ENCODE peak calls at places on chromosomes 7 and 10, in six cellular contexts. C is coronary artery; B is gastrocnemius medialis; A is CD4-positive, alpha-beta T cell; E is AG09319; O is MCF 10A. Y is an unnamed sample.
A peak's percentile ranks its signal among the peaks of the same experiment; 100 is the strongest.

GRCh38 chr10:71049994-71050393 is 161.6 kb upstream of the PCBD1 start:
- DNase-seq in O (no peak), B (no peak), C (no peak), A (no peak), E (no peak), Y (no peak)

GRCh38 chr7:155428171-155428834 is 29.6 kb upstream of the EN2 start:
- DNase-seq in B (no peak), E (no peak), O (no peak), C (no peak), A (no peak), Y (no peak)

GRCh38 chr7:114740095-114740494 is 181.8 kb upstream of the MDFIC start:
- DNase-seq in A (no peak), C (no peak), B (no peak), O (no peak), E (no peak), Y (no peak)

GRCh38 chr10:106956216-106956915 is 208.1 kb downstream of the SORCS1 start:
- DNase-seq in O (no peak), A (no peak), B (no peak), C (no peak), E (no peak), Y (no peak)

GRCh38 chr7:55624813-55625212 is 52.5 kb upstream of the VOPP1 start:
- DNase-seq in B (no peak), A (no peak), E (no peak), O (no peak), C (no peak), Y (no peak)

GRCh38 chr7:124201768-124202349 is 169.0 kb upstream of the TMEM229A start:
- DNase-seq in O (peak; percentile 27), E (no peak), A (no peak), C (no peak), B (no peak), Y (no peak)

GRCh38 chr7:158487546-158488224 is 99.9 kb downstream of the PTPRN2 start:
- DNase-seq in O (no peak), B (no peak), E (no peak), A (no peak), C (no peak), Y (no peak)

GRCh38 chr7:27166475-27167169 is 1.3 kb upstream of the HOXA9 start:
- DNase-seq in B (no peak), C (no peak), O (no peak), A (no peak), E (no peak), Y (no peak)

GRCh38 chr7:157017149-157017548 is 6.7 kb upstream of the MNX1 start:
- DNase-seq in O (no peak), E (no peak), A (no peak), B (no peak), C (no peak), Y (no peak)

GRCh38 chr10:60237977-60238376 is 151.7 kb downstream of the ANK3 start:
- DNase-seq in C (no peak), B (no peak), A (no peak), O (peak; percentile 8), E (no peak), Y (peak; percentile 11)

GRCh38 chr10:92547676-92548075 is 26.2 kb downstream of the IDE start:
- DNase-seq in B (no peak), A (no peak), O (no peak), E (no peak), C (no peak), Y (no peak)

GRCh38 chr10:86254526-86255174 is 111.9 kb downstream of the GRID1 start:
- DNase-seq in O (peak; percentile 69), E (no peak), A (no peak), C (peak; percentile 64), B (no peak), Y (peak; percentile 53)

GRCh38 chr7:131489881-131490280 is 66.5 kb downstream of the PODXL start:
- DNase-seq in E (no peak), O (no peak), B (no peak), C (no peak), A (no peak), Y (no peak)

GRCh38 chr10:121405549-121405948 is 192.7 kb downstream of the FGFR2 start:
- DNase-seq in E (no peak), C (no peak), A (no peak), O (no peak), B (no peak), Y (no peak)

GRCh38 chr7:44735403-44736165 is 13.1 kb upstream of the ZMIZ2 start:
- DNase-seq in B (no peak), C (no peak), O (peak; percentile 95), A (no peak), E (peak; percentile 75), Y (peak; percentile 78)

GRCh38 chr7:50812847-50813475 is 30.3 kb upstream of the GRB10 start:
- DNase-seq in C (no peak), E (peak; percentile 23), O (peak; percentile 89), A (no peak), B (no peak), Y (peak; percentile 77)

GRCh38 chr7:37108615-37109014 is 340.0 kb downstream of the ELMO1 start:
- DNase-seq in B (no peak), C (no peak), O (no peak), A (no peak), E (no peak), Y (no peak)
- TF ChIP-seq CTCF in B (no peak), C (no peak), O (no peak), A (no peak), E (no peak), Y (no peak)

GRCh38 chr10:79128241-79128922 is 59.6 kb downstream of the ZMIZ1 start:
- DNase-seq in A (no peak), E (no peak), B (no peak), O (no peak), C (no peak), Y (no peak)

GRCh38 chr10:79128923-79129305 is 60.1 kb downstream of the ZMIZ1 start:
- DNase-seq in O (no peak), B (no peak), E (no peak), A (no peak), C (no peak), Y (no peak)

GRCh38 chr10:79130255-79130654 is 61.5 kb downstream of the ZMIZ1 start:
- DNase-seq in C (no peak), B (no peak), O (no peak), E (no peak), A (no peak), Y (no peak)

GRCh38 chr10:79130846-79131245 is 62.1 kb downstream of the ZMIZ1 start:
- DNase-seq in B (no peak), A (no peak), E (no peak), O (no peak), C (no peak), Y (no peak)

GRCh38 chr10:79129361-79129997 is 60.7 kb downstream of the ZMIZ1 start:
- DNase-seq in O (no peak), E (no peak), C (no peak), B (no peak), A (no peak), Y (no peak)
- TF ChIP-seq CTCF in O (no peak), E (peak; percentile 15), C (no peak), B (no peak), A (no peak), Y (no peak)

GRCh38 chr10:8331896-8332729 is 277.6 kb downstream of the GATA3 start:
- DNase-seq in C (no peak), B (no peak), O (peak; percentile 48), E (no peak), A (peak; percentile 87), Y (peak; percentile 40)
- TF ChIP-seq CTCF in C (no peak), B (no peak), O (no peak), E (no peak), A (no peak), Y (no peak)

DNA sequence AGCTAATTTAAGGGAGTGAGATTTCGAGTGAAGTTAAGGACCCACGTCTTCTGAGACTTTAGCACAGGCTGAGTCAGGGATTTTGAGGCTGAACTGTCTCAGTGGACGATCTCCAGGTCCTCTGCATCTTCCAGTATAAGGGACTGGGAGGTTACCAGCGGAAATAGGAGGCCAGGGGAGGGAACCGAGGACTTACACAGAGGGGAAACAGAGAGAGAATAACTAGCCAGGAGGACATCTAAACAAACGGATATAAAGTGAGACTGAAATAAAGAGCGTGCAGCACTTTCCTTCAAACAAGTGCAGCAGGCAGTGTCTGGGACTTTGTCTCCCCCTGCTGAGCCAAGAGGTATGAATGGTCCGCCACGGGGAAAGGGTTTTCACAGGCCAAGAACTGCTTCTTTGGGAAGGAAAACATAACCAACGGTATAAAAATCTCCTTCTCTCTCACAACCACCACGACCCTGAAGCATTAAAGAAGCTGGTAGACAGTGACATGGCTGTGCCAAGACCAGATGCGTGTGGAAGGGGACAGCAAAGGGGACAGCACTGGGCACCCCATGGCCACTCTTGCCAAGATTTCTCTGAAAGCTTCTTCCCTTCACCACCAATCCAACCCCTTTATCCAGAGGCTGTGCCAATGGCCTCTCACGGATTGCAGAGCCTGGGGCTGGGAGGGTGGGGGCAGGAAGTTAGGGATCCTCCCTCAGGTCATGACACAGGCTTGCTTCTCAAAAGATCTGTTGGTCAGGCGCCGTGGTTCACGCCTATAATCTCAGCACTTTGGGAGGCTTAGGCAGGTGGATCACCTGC is 72.0 kb downstream of the SLC37A3 start:
- DNase-seq in B (peak; percentile 43), E (peak; percentile 27), O (peak; percentile 72), C (no peak), A (peak; percentile 54), Y (peak; percentile 64)
- TF ChIP-seq CTCF in B (no peak), E (peak; percentile 90), O (peak; percentile 78), C (peak; percentile 59), A (peak; percentile 56), Y (peak; percentile 79)

DNA sequence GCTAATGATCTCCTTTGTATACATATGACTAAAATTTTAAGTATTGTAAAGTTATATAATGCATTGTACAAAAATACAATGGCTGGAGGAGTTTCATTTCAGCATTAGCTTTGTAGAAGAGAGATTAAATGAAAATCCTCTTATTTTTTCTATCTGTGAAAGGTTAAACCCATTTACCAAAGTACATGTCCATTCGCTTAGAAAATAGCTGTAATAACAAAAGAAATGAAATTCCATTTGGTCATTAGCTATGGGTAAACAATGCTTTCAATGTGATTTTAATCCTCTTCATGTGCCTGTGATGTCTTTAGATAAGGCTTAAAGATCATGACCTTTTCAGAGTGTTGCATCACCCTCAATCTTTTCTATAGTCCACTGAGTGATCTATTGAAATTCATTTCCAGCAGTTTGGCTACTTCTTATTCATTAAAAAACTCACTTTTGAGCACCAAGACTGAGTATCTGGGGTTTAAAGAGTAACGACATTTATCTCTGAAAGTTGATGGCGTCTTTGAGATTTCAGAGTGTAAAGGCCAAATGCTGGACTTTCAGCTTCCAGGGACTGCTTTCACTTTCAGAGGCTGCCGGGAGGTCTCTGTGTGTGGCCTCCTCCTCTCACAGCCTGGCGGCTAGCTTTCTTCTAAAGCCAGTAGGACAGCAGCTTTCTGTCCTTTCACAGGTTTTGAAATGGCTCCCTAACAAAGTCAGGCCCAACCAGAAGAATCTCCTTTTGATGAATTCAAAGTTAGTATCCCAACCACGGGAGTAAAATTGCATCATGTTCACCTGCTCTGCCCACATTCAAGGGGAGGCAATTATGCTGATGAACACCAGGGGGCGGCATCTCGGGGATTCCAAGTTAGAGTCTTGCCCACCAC is 701.4 kb upstream of the COBL start:
- DNase-seq in B (no peak), O (peak; percentile 54), C (no peak), E (no peak), A (no peak), Y (peak; percentile 24)
- TF ChIP-seq CTCF in B (no peak), O (peak; percentile 34), C (no peak), E (no peak), A (peak; percentile 23), Y (peak; percentile 35)

DNA sequence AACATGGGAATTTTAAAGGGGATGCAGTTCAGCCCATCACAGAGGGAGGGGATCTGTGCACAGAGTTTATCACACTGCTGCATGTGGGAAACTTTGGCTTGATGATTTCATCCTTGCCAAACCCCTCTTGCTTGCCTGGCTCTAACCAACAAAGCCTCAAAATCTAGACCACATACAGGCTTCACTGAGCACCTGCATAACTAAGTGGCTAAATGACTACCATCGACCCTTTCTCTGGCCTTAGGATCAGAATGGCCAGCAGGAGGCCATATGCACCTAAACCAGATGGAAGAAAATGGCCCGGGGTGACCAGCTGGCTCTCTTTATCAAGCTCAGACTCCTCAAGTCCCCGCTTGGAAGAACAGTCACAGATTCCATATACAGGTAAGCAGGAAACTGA is 15.6 kb upstream of the ZNF25 start:
- DNase-seq in A (no peak), E (no peak), C (no peak), B (no peak), O (no peak), Y (no peak)
- TF ChIP-seq CTCF in A (no peak), E (no peak), C (no peak), B (no peak), O (no peak), Y (no peak)

Y was measured in RWPE1.